ENCODE peak calls at places on chromosomes 13 and 19, in eight cellular contexts. L, A, I, Q, T, S, B and V are unnamed samples.

GRCh38 chr19:46407891-46408426 is 5.4 kb downstream of the CCDC8 start:
- DNase-seq in L (no peak), A (no peak), I (no peak), Q (no peak), T (peak; percentile 36), S (no peak), B (no peak), V (no peak)

GRCh38 chr19:12065100-12065538 is 588 bp downstream of the ZNF844 start:
- DNase-seq in L (peak; percentile 37), A (no peak), I (peak; percentile 32), Q (no peak), T (peak; percentile 64), S (no peak), B (no peak), V (peak; percentile 22)

GRCh38 chr19:33953592-33953991 is 156.9 kb downstream of the KCTD15 start:
- DNase-seq in L (no peak), A (no peak), I (no peak), Q (no peak), T (no peak), S (no peak), B (no peak), V (no peak)

GRCh38 chr19:55223291-55224037 is 5.1 kb downstream of the TMEM86B start:
- DNase-seq in L (no peak), A (no peak), I (no peak), Q (no peak), T (no peak), S (no peak), B (no peak), V (no peak)

GRCh38 chr13:69761581-69761980 is 346.0 kb upstream of the ATXN8OS start:
- DNase-seq in L (no peak), A (no peak), I (no peak), Q (no peak), T (no peak), S (no peak), B (no peak), V (no peak)

GRCh38 chr13:67574320-67575233 is 344.4 kb upstream of the PCDH9 start:
- DNase-seq in L (peak; percentile 90), A (no peak), I (no peak), Q (peak; percentile 33), T (peak; percentile 2), S (no peak), B (no peak), V (no peak)

GRCh38 chr13:94609196-94609595 is 7.5 kb downstream of the GPR180 start:
- DNase-seq in L (no peak), A (no peak), I (no peak), Q (no peak), T (no peak), S (no peak), B (no peak), V (no peak)

GRCh38 chr19:32662186-32662585 is 12.8 kb downstream of the ANKRD27 start:
- DNase-seq in L (no peak), A (no peak), I (no peak), Q (no peak), T (peak; percentile 38), S (no peak), B (peak; percentile 26), V (no peak)

GRCh38 chr13:20360835-20361412 is 128.8 kb upstream of the GJB6 start:
- DNase-seq in L (no peak), A (no peak), I (no peak), Q (no peak), T (no peak), S (no peak), B (no peak), V (no peak)

GRCh38 chr13:75195479-75196111 is 286.4 kb downstream of the TBC1D4 start:
- DNase-seq in L (no peak), A (no peak), I (no peak), Q (no peak), T (no peak), S (no peak), B (no peak), V (peak; percentile 53)

GRCh38 chr19:48720613-48721296 is 1.2 kb upstream of the MAMSTR start:
- DNase-seq in L (peak; percentile 99), A (peak; percentile 49), I (peak; percentile 98), Q (peak; percentile 98), T (peak; percentile 100), S (peak; percentile 98), B (peak; percentile 98), V (peak; percentile 94)

GRCh38 chr19:8459520-8460260 is 14.9 kb downstream of the HNRNPM start:
- DNase-seq in L (no peak), A (no peak), I (no peak), Q (peak; percentile 53), T (peak; percentile 87), S (no peak), B (no peak), V (no peak)

GRCh38 chr19:38149597-38149996 is 74.4 kb downstream of the DPF1 start:
- DNase-seq in L (no peak), A (no peak), I (no peak), Q (no peak), T (peak; percentile 13), S (no peak), B (no peak), V (no peak)

GRCh38 chr19:18157465-18158063 is 4.6 kb downstream of the PIK3R2 start:
- DNase-seq in L (no peak), A (no peak), I (peak; percentile 74), Q (no peak), T (no peak), S (no peak), B (no peak), V (peak; percentile 53)

GRCh38 chr13:51269039-51269438 is 46.8 kb downstream of the FAM124A start:
- DNase-seq in L (no peak), A (no peak), I (no peak), Q (no peak), T (peak; percentile 25), S (no peak), B (no peak), V (no peak)

GRCh38 chr19:46967578-46968018 is 52.0 kb upstream of the NPAS1 start:
- DNase-seq in L (no peak), A (no peak), I (no peak), Q (no peak), T (no peak), S (peak; percentile 77), B (peak; percentile 34), V (no peak)

GRCh38 chr13:104773775-104774174 is 1707.6 kb upstream of the SLC10A2 start:
- DNase-seq in L (peak; percentile 49), A (peak; percentile 5), I (no peak), Q (peak; percentile 21), T (peak; percentile 79), S (no peak), B (no peak), V (no peak)

GRCh38 chr13:24851546-24851945 is 87.6 kb downstream of the RNF17 start:
- DNase-seq in L (no peak), A (no peak), I (no peak), Q (peak; percentile 11), T (peak; percentile 38), S (no peak), B (no peak), V (no peak)

GRCh38 chr13:61654501-61654900 is 238.9 kb upstream of the PCDH20 start:
- DNase-seq in L (no peak), A (no peak), I (no peak), Q (no peak), T (no peak), S (no peak), B (no peak), V (no peak)

GRCh38 chr13:75621147-75621546 is 15.0 kb upstream of the LMO7 start:
- DNase-seq in L (no peak), A (no peak), I (no peak), Q (peak; percentile 43), T (peak; percentile 76), S (no peak), B (no peak), V (no peak)

GRCh38 chr13:74047925-74048324 is 86.3 kb downstream of the KLF12 start:
- DNase-seq in L (no peak), A (no peak), I (no peak), Q (no peak), T (no peak), S (no peak), B (no peak), V (no peak)

GRCh38 chr13:110561335-110562033 is at the start of gene RAB20:
- DNase-seq in L (peak; percentile 38), A (peak; percentile 73), I (peak; percentile 91), Q (peak; percentile 44), T (peak; percentile 93), S (peak; percentile 91), B (peak; percentile 81), V (peak; percentile 55)

GRCh38 chr13:23159587-23160240 is 21.1 kb upstream of the SGCG start:
- DNase-seq in L (no peak), A (peak; percentile 25), I (no peak), Q (no peak), T (peak; percentile 22), S (no peak), B (no peak), V (peak; percentile 17)

GRCh38 chr19:37218592-37218935 is 550 bp downstream of the ZNF383 start:
- DNase-seq in L (no peak), A (no peak), I (no peak), Q (no peak), T (peak; percentile 50), S (no peak), B (no peak), V (no peak)

GRCh38 chr13:23391752-23392151 is 41.8 kb downstream of the SACS start:
- DNase-seq in L (no peak), A (no peak), I (no peak), Q (no peak), T (peak; percentile 73), S (no peak), B (no peak), V (no peak)

GRCh38 chr19:56145698-56146097 is 4.6 kb downstream of the ZNF444 start:
- DNase-seq in L (no peak), A (no peak), I (peak; percentile 68), Q (no peak), T (no peak), S (no peak), B (no peak), V (no peak)

GRCh38 chr19:6248856-6249255 is 30.9 kb downstream of the MLLT1 start:
- DNase-seq in L (no peak), A (no peak), I (no peak), Q (no peak), T (no peak), S (no peak), B (no peak), V (no peak)

GRCh38 chr13:41222259-41222852 is 28.0 kb upstream of the KBTBD7 start:
- DNase-seq in L (peak; percentile 22), A (peak; percentile 59), I (peak; percentile 59), Q (no peak), T (peak; percentile 66), S (peak; percentile 30), B (peak; percentile 51), V (peak; percentile 51)
- TF ChIP-seq CTCF in L (peak; percentile 71), A (peak; percentile 77), I (peak; percentile 73), Q (peak; percentile 70), T (peak; percentile 62), S (peak; percentile 74), B (peak; percentile 81), V (peak; percentile 84)

GRCh38 chr13:96967248-96967745 is 27.0 kb downstream of the OXGR1 start:
- DNase-seq in L (no peak), A (no peak), I (no peak), Q (no peak), T (no peak), S (no peak), B (no peak), V (no peak)
- TF ChIP-seq CTCF in L (no peak), A (peak; percentile 51), I (no peak), Q (no peak), T (no peak), S (no peak), B (no peak), V (peak; percentile 27)

GRCh38 chr13:100573121-100573520 is 15.5 kb downstream of the GGACT start:
- DNase-seq in L (peak; percentile 70), A (peak; percentile 75), I (peak; percentile 81), Q (peak; percentile 48), T (peak; percentile 85), S (peak; percentile 61), B (peak; percentile 79), V (peak; percentile 69)
- TF ChIP-seq CTCF in L (peak; percentile 70), A (peak; percentile 75), I (peak; percentile 64), Q (peak; percentile 79), T (peak; percentile 73), S (peak; percentile 67), B (peak; percentile 76), V (peak; percentile 78)

GRCh38 chr19:1364070-1364719 is 19.5 kb upstream of the NDUFS7 start:
- DNase-seq in L (no peak), A (no peak), I (no peak), Q (no peak), T (peak; percentile 42), S (no peak), B (no peak), V (no peak)
- TF ChIP-seq CTCF in L (peak; percentile 42), A (peak; percentile 57), I (no peak), Q (peak; percentile 42), T (no peak), S (no peak), B (peak; percentile 25), V (peak; percentile 56)